ENCODE peak calls at places on chromosomes 6 and 20, in five cellular contexts. B, H, F, X and K are unnamed samples.

GRCh38 chr6:98844244-98845161 is 10.1 kb downstream of the POU3F2 start:
- DNase-seq in H (peak), F (no peak), B (no peak), X (no peak), K (no peak)

GRCh38 chr6:17845598-17845997 is 138.9 kb upstream of the NUP153 start:
- DNase-seq in B (no peak), H (no peak), F (no peak), X (no peak), K (no peak)

GRCh38 chr20:59783020-59784010 is 150.1 kb downstream of the SYCP2 start:
- DNase-seq in H (peak), X (peak), F (peak), B (peak), K (peak)

GRCh38 chr6:53734473-53735299 is 60.1 kb upstream of the LRRC1 start:
- DNase-seq in H (peak), F (peak), B (peak), X (peak), K (peak)

GRCh38 chr6:121376411-121376810 is 42.1 kb upstream of the TBC1D32 start:
- DNase-seq in F (no peak), X (no peak), B (no peak), H (no peak), K (peak)

GRCh38 chr20:62088258-62089127 is 22.8 kb upstream of the TAF4 start:
- DNase-seq in B (peak), F (peak), H (no peak), X (no peak), K (peak)

GRCh38 chr6:168877821-168878282 is 375.8 kb downstream of the THBS2 start:
- DNase-seq in H (no peak), B (no peak), X (no peak), F (peak), K (no peak)

GRCh38 chr6:2166717-2167116 is 78.7 kb downstream of the GMDS start:
- DNase-seq in X (no peak), H (no peak), F (no peak), B (peak), K (peak)

GRCh38 chr20:51338692-51339440 is 203.7 kb downstream of the NFATC2 start:
- DNase-seq in B (peak), F (peak), H (no peak), X (no peak), K (no peak)

GRCh38 chr6:18186033-18186432 is 30.8 kb downstream of the KDM1B start:
- DNase-seq in X (peak), H (no peak), F (peak), B (no peak), K (peak)

GRCh38 chr20:46022411-46023147 is 6.4 kb upstream of the SLC12A5 start:
- DNase-seq in F (peak), X (peak), B (peak), H (peak), K (peak)

GRCh38 chr6:20340459-20340858 is 61.2 kb upstream of the E2F3 start:
- DNase-seq in B (no peak), X (no peak), H (no peak), F (no peak), K (no peak)

GRCh38 chr6:161374971-161375873 is 101.4 kb upstream of the AGPAT4 start:
- DNase-seq in B (no peak), F (no peak), H (no peak), X (peak), K (peak)

GRCh38 chr6:42520786-42521607 is 42.8 kb upstream of the UBR2 start:
- DNase-seq in X (no peak), H (no peak), B (peak), F (peak), K (no peak)

GRCh38 chr6:141492885-141493284 is 639.8 kb upstream of the GJE1 start:
- DNase-seq in B (no peak), X (no peak), H (no peak), F (peak), K (no peak)

GRCh38 chr6:71460933-71461332 is 172.3 kb downstream of the OGFRL1 start:
- DNase-seq in B (peak), H (no peak), X (no peak), F (no peak), K (no peak)

GRCh38 chr6:107102414-107102805 is 12.9 kb downstream of the BEND3 start:
- DNase-seq in F (no peak), H (no peak), X (no peak), B (no peak), K (no peak)

GRCh38 chr20:57514273-57514751 is 10.6 kb downstream of the CTCFL start:
- DNase-seq in F (peak), H (peak), B (peak), X (peak), K (peak)

GRCh38 chr6:5684320-5684719 is 322.4 kb downstream of the NRN1 start:
- DNase-seq in X (no peak), H (no peak), F (no peak), B (peak), K (no peak)

GRCh38 chr6:44856495-44856878 is 469.0 kb downstream of the CDC5L start:
- DNase-seq in X (no peak), H (no peak), B (no peak), F (no peak), K (no peak)

GRCh38 chr20:64224344-64225165 is 31.0 kb upstream of the PCMTD2 start:
- DNase-seq in F (no peak), B (peak), X (no peak), H (no peak), K (no peak)

GRCh38 chr20:64223526-64224067 is 32.0 kb upstream of the PCMTD2 start:
- DNase-seq in F (no peak), X (peak), B (peak), H (peak), K (peak)

GRCh38 chr20:64220891-64221527 is 34.5 kb upstream of the PCMTD2 start:
- DNase-seq in H (no peak), F (no peak), X (no peak), B (no peak), K (no peak)

GRCh38 chr20:64222273-64222672 is 33.3 kb upstream of the PCMTD2 start:
- DNase-seq in B (peak), H (no peak), F (peak), X (no peak), K (no peak)

GRCh38 chr20:64222851-64223525 is 32.6 kb upstream of the PCMTD2 start:
- DNase-seq in F (no peak), B (no peak), H (no peak), X (no peak), K (no peak)
- H3K4ac ChIP-seq in F (no peak), B (peak), H (no peak), X (no peak), K (no peak)

GRCh38 chr6:1043458-1043836 is 268.5 kb upstream of the FOXQ1 start:
- DNase-seq in X (no peak), H (no peak), B (no peak), F (no peak), K (no peak)
- H3K4ac ChIP-seq in X (no peak), H (no peak), B (no peak), F (no peak), K (no peak)

DNA sequence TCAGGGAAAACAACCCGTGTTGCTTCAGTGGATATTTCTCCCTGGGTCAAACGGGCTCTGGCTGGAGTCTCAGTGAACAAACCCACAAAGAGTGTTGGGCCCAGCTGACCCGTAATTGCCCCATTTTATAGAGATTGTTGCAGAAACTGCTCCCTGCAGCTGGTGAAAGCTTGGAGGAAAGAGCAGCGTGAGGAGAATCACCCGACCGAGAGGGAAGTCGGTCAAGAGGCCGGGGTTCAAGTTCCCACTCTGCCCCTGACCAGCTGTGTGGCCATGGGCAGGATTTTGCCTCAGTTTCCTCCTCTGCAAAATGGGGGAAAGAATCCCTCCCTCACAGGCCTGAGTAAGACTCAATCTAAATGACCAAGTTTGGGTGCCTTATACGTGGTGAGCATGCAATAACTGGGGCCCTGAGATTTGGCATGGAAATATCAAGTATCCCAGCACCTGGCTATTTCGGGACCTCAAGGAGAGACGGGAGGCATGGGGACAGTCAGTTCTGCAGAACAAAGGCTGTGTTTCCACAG is 1.7 kb upstream of the TGM2 start:
- DNase-seq in F (no peak), X (no peak), B (no peak), H (no peak), K (no peak)
- H3K4ac ChIP-seq in F (peak), X (no peak), B (peak), H (no peak), K (no peak)

GRCh38 chr6:76451926-76452709 is 379.7 kb upstream of the IMPG1 start:
- DNase-seq in X (no peak), F (no peak), B (no peak), H (no peak), K (no peak)
- H3K4ac ChIP-seq in X (no peak), F (no peak), B (no peak), H (no peak), K (no peak)

GRCh38 chr6:27479319-27480182 is 6.6 kb upstream of the ZNF184 start:
- DNase-seq in F (peak), H (peak), B (peak), X (peak), K (peak)
- H3K4ac ChIP-seq in F (no peak), H (no peak), B (peak), X (no peak), K (no peak)

DNA sequence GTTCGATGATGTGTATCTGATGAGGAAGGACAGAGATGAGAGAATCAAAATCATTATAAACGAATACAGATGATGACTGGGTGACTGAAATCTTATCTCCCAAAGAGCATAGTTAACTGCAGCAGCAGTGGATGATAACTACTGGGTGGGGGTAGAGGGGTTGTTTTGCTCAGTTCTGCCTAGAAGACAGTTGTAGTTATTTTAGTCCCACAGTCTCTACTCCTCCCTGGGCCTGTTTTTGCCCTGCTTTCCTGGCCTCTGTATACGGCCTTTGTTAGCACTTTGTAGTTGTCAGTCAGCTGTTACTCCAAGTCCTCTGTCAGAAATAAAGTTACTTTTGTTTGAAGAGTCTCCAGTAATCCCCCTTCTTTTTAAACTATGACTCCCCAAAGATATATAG is 113.9 kb downstream of the SLC16A10 start:
- DNase-seq in F (no peak), H (no peak), B (no peak), X (no peak), K (no peak)
- H3K4ac ChIP-seq in F (no peak), H (no peak), B (no peak), X (no peak), K (no peak)

GRCh38 chr20:35963878-35964277 is 4.5 kb upstream of the CNBD2 start:
- DNase-seq in B (no peak), F (no peak), H (no peak), X (no peak), K (no peak)
- H3K4ac ChIP-seq in B (no peak), F (no peak), H (no peak), X (no peak), K (no peak)